ENCODE peak calls at places on chromosomes 12 and 14, in five cellular contexts. O is CD8-positive, alpha-beta T cell; J is upper lobe of right lung; D is fibroblast of lung; S is lower lobe of right lung. F is an unnamed sample.

GRCh38 chr12:2845280-2845679 is 10.4 kb upstream of the NRIP2 start:
- DNase-seq in O (no peak), J (no peak), D (peak), S (no peak), F (peak)

GRCh38 chr12:124273630-124274029 is 21.3 kb upstream of the RFLNA start:
- DNase-seq in O (no peak), J (no peak), D (peak), S (no peak), F (no peak)

GRCh38 chr14:26596722-26597030 is 1.2 kb downstream of the NOVA1 start:
- DNase-seq in O (no peak), J (peak), D (peak), S (no peak), F (no peak)

GRCh38 chr14:65303185-65303901 is 109.2 kb upstream of the FUT8 start:
- DNase-seq in O (no peak), J (no peak), D (peak), S (no peak), F (no peak)

GRCh38 chr14:77864085-77864484 is 64.2 kb downstream of the ADCK1 start:
- DNase-seq in O (no peak), J (no peak), D (no peak), S (no peak), F (no peak)

GRCh38 chr12:101941306-101942000 is 64.1 kb downstream of the DRAM1 start:
- DNase-seq in O (no peak), J (no peak), D (no peak), S (no peak), F (no peak)

GRCh38 chr12:13036881-13037280 is 7.3 kb upstream of the FAM234B start:
- DNase-seq in O (no peak), J (no peak), D (no peak), S (no peak), F (no peak)

GRCh38 chr12:114812858-114813761 is 129.1 kb upstream of the TBX3 start:
- DNase-seq in O (no peak), J (no peak), D (peak), S (no peak), F (no peak)

GRCh38 chr12:80100566-80100965 is 1.2 kb downstream of the OTOGL start:
- DNase-seq in O (no peak), J (no peak), D (peak), S (no peak), F (no peak)

GRCh38 chr12:28882444-28882843 is 266.6 kb upstream of the FAR2 start:
- DNase-seq in O (no peak), J (no peak), D (peak), S (no peak), F (no peak)

GRCh38 chr12:130872179-130873096 is 572 bp downstream of the RAN start:
- DNase-seq in O (peak), J (peak), D (peak), S (peak), F (no peak)

GRCh38 chr12:34400986-34401658 is 378.8 kb downstream of the ALG10 start:
- DNase-seq in O (no peak), J (peak), D (no peak), S (peak), F (peak)

GRCh38 chr12:2283910-2284309 is 231.1 kb downstream of the CACNA1C start:
- DNase-seq in O (no peak), J (peak), D (peak), S (no peak), F (no peak)

GRCh38 chr14:63933701-63934100 is 80.9 kb downstream of the SYNE2 start:
- DNase-seq in O (no peak), J (no peak), D (no peak), S (no peak), F (no peak)

GRCh38 chr12:3747976-3748619 is 4.8 kb downstream of the CRACR2A start:
- DNase-seq in O (no peak), J (no peak), D (no peak), S (no peak), F (no peak)

GRCh38 chr12:26046203-26046602 is 78.6 kb downstream of the BHLHE41 start:
- DNase-seq in O (no peak), J (no peak), D (no peak), S (no peak), F (no peak)

GRCh38 chr12:39064712-39065111 is 159.3 kb upstream of the CPNE8 start:
- DNase-seq in O (no peak), J (no peak), D (no peak), S (no peak), F (no peak)

GRCh38 chr14:26709019-26709418 is 111.2 kb upstream of the NOVA1 start:
- DNase-seq in O (no peak), J (no peak), D (peak), S (no peak), F (no peak)

GRCh38 chr14:22556021-22556989 is 32.7 kb downstream of the DAD1 start:
- DNase-seq in O (peak), J (peak), D (peak), S (peak), F (no peak)

GRCh38 chr14:60188115-60188514 is 22.9 kb upstream of the DHRS7 start:
- DNase-seq in O (no peak), J (no peak), D (no peak), S (no peak), F (no peak)

GRCh38 chr12:50070314-50071060 is 13.1 kb downstream of the ASIC1 start:
- DNase-seq in O (peak), J (peak), D (peak), S (peak), F (peak)

GRCh38 chr14:52148371-52148770 is 79.5 kb upstream of the NID2 start:
- DNase-seq in O (no peak), J (no peak), D (no peak), S (no peak), F (no peak)

GRCh38 chr12:83818888-83819287 is 1093.7 kb downstream of the SLC6A15 start:
- DNase-seq in O (no peak), J (no peak), D (peak), S (no peak), F (no peak)

GRCh38 chr12:49671051-49671765 is 36.0 kb downstream of the FMNL3 start:
- DNase-seq in O (peak), J (no peak), D (no peak), S (no peak), F (no peak)

GRCh38 chr12:19031032-19031431 is 98.5 kb upstream of the PLEKHA5 start:
- DNase-seq in O (no peak), J (no peak), D (peak), S (no peak), F (no peak)

GRCh38 chr12:3882896-3883564 is 9.8 kb upstream of the PARP11 start:
- DNase-seq in O (no peak), J (no peak), D (peak), S (no peak), F (no peak)

GRCh38 chr12:55705802-55706402 is 1.8 kb downstream of the ITGA7 start:
- DNase-seq in O (no peak), J (no peak), D (no peak), S (no peak), F (no peak)

GRCh38 chr12:113439606-113440030 is 17.4 kb downstream of the SDSL start:
- DNase-seq in O (no peak), J (no peak), D (peak), S (no peak), F (no peak)

GRCh38 chr14:30180219-30180618 is 252.6 kb upstream of the PRKD1 start:
- DNase-seq in O (no peak), J (no peak), D (peak), S (no peak), F (no peak)

GRCh38 chr12:123936956-123937706 is 35.5 kb downstream of the CCDC92 start:
- DNase-seq in O (no peak), J (peak), D (no peak), S (no peak), F (no peak)

GRCh38 chr12:64506955-64507354 is 55.0 kb downstream of the TBK1 start:
- DNase-seq in O (no peak), J (no peak), D (no peak), S (no peak), F (no peak)

GRCh38 chr12:6062427-6063378 is 61.8 kb downstream of the VWF start:
- DNase-seq in O (peak), J (peak), D (peak), S (peak), F (no peak)

GRCh38 chr14:77026166-77026929 is 2.2 kb downstream of the IRF2BPL start:
- DNase-seq in O (no peak), J (peak), D (peak), S (peak), F (no peak)

GRCh38 chr14:77931441-77931840 is 131.5 kb downstream of the ADCK1 start:
- DNase-seq in O (no peak), J (no peak), D (no peak), S (no peak), F (no peak)

GRCh38 chr12:49838973-49839633 is 3.8 kb downstream of the BCDIN3D start:
- DNase-seq in O (peak), J (no peak), D (peak), S (no peak), F (no peak)

GRCh38 chr12:18141583-18141982 is 51.6 kb upstream of the RERGL start:
- DNase-seq in O (no peak), J (no peak), D (peak), S (no peak), F (no peak)

GRCh38 chr12:125203145-125203765 is 138.0 kb downstream of the AACS start:
- DNase-seq in O (no peak), J (no peak), D (no peak), S (no peak), F (no peak)

GRCh38 chr12:130832561-130833209 is 6.4 kb downstream of the STX2 start:
- DNase-seq in O (no peak), J (no peak), D (peak), S (no peak), F (peak)

DNA sequence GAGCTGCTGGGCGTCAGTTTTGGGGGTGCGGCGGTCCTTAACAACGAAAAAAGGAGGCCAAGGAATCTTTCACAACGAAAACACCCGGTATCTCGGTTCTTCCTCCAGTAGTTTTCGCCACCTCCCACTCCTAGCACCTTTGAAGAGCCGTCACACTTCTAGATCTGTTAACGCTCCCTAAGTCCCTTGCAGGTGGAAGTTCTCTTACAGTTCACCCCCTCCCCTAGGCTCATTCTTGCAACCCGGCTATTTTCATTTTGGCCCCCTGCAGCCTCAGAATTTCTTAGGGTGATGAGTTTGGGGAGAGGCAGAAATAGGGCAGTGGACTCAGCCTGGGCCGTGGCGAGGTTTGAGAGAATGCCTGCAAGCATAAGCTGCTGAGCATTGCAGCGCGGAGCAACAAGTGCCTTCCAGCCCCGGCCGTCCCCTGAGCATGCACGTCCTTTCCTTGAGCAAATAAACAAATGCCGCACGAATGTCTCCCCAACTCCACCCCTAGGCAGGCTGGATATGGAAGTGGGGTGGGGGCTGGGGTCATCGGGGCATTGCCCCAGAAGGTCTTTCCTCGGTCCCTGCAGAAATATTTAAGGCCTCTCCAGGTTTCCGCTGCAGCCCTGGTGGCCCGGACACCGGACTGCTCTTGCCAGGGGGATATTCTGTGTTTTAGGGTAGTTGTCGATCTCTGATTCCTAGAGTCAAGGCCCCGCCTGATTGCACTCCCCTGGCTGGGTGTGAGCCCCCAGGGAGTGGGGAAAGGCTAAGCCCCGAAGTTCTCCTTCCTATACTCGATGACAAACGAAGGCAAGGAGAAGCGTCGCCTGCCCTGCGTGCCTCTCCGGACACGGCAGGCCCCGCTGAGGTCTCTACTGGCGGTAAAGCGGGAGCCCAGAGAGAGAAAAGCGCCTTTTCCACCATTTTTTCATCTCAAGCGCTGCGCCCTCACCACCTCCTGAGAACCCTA is 1.6 kb downstream of the RFX4 start:
- DNase-seq in O (no peak), J (no peak), D (no peak), S (no peak), F (no peak)
- H3K4me3 ChIP-seq in O (no peak), J (no peak), D (no peak), S (no peak), F (peak)

GRCh38 chr14:81211844-81212243 is 8.9 kb downstream of the GTF2A1 start:
- DNase-seq in O (peak), J (no peak), D (peak), S (no peak), F (no peak)
- TF ChIP-seq CTCF in O (peak), J (peak), D (peak), S (peak), F (peak)

DNA sequence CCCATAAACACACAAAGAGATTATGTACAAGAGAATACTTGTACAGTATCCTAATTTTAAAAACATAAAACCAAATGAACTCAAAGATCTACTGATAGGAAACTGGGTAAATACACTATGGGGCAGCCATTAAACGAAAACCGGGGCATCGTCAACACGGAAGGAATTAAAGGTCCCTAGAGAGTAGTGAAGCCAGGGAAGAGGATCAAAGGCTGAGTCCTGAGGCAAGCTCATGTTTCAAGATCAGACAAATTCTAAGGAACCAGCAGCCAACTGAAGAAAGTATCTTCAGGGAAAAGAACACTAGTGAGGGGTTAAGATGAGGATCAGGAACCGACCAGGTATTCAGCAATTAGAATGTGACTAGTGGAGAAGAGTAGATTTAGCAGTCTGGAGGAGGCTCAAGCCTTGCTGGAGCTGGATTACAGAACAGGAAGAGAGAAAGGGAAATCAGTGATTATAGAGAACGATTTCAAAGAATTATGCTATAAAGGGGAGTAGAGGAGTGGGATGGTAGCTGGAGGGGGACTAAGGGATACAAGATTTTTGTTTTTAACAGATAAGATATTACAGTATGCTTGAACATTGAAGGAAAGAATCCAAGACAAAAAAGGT is 23.7 kb downstream of the SEL1L start:
- DNase-seq in O (no peak), J (no peak), D (no peak), S (no peak), F (no peak)
- H3K27ac ChIP-seq in O (no peak), J (no peak), D (no peak), S (no peak), F (no peak)

DNA sequence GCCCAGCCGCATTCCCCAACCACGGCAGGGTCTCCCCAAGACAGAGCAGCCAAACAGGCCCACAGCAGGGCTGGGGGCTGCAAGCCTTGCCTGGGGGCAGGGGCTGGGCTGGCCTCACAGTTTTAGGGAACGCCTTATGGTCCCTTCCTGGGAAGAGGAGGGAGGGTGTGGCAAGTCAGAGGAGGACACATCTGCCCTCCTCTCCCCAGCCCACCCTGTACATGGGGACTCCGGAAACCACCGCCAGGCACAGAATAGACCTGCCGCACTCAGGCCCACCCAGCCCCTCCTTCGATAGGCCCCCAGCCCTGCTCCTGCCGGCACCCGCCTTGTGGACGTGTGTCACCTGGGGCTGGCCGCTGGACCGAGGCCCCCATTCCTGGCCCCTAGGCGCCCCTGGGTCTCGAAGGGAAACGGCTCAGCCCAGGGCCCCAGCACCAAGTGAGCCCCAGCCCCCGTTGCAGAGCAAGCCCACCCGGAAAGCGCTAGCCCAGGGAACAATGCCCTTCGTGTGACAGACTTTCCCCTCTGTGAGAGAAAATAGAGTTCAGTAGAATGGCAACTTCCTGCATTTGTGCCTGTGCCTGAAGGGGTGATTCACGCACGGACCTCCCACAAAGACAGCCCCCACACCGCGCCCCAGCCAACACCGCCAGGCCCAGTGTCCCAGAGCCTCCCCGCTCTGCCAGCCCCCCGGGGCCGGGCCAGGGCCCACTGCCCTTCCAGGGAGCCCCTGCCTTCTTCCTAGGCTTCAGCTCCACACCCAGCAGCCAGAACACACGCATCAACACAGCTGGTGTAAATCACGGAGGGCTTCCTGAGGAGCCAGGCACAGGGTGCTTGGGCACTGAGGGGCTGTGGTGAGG is 12.0 kb upstream of the NUDT14 start:
- DNase-seq in O (no peak), J (no peak), D (peak), S (no peak), F (no peak)
- H3K4me3 ChIP-seq in O (peak), J (no peak), D (no peak), S (no peak), F (no peak)

GRCh38 chr14:71739273-71739990 is 192.8 kb upstream of the RGS6 start:
- DNase-seq in O (no peak), J (no peak), D (peak), S (no peak), F (peak)
- TF ChIP-seq CTCF in O (no peak), J (no peak), D (no peak), S (no peak), F (no peak)

GRCh38 chr14:75406102-75406501 is 21.7 kb upstream of the JDP2 start:
- DNase-seq in O (no peak), J (no peak), D (no peak), S (no peak), F (no peak)

GRCh38 chr14:75399819-75400678 is 27.8 kb upstream of the JDP2 start:
- DNase-seq in O (no peak), J (peak), D (peak), S (peak), F (peak)

GRCh38 chr14:75402867-75403413 is 24.9 kb upstream of the JDP2 start:
- DNase-seq in O (no peak), J (no peak), D (no peak), S (no peak), F (no peak)

GRCh38 chr14:75404843-75405242 is 23.0 kb upstream of the JDP2 start:
- DNase-seq in O (no peak), J (no peak), D (no peak), S (no peak), F (no peak)

DNA sequence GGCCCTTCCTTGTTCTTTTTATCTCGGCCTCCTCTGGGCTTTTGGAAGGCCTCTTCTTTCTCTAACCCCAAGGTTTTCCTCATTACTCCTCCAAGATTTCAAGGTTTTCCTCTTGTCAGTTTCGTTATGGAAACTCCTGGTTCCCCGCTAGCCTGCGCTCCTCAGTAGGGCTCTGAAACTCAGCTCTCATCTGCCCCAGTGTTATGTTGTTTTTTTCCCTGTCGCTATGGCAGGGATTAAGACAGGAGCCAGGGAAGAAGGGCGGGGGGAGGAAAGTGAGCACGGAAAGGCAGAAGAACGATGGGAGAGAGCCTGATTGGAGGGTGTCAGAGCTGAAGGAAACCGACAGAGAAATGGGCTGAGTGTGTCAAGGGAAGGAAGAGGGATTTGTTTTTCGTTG is 26.5 kb upstream of the JDP2 start:
- DNase-seq in O (no peak), J (no peak), D (no peak), S (no peak), F (peak)
- H3K27ac ChIP-seq in O (no peak), J (peak), D (no peak), S (peak), F (peak)

GRCh38 chr14:66508846-66509621 is 1.1 kb downstream of the GPHN start:
- DNase-seq in O (peak), J (peak), D (peak), S (peak), F (peak)

GRCh38 chr14:66511849-66512248 is 3.9 kb downstream of the GPHN start:
- DNase-seq in O (no peak), J (no peak), D (no peak), S (no peak), F (no peak)

GRCh38 chr14:66507722-66508546 is at the start of gene GPHN:
- DNase-seq in O (peak), J (peak), D (peak), S (peak), F (peak)

GRCh38 chr14:66508547-66508845 is 549 bp downstream of the GPHN start:
- DNase-seq in O (peak), J (no peak), D (no peak), S (no peak), F (no peak)

GRCh38 chr14:66509874-66510273 is 1.9 kb downstream of the GPHN start:
- DNase-seq in O (no peak), J (no peak), D (no peak), S (no peak), F (no peak)
- H3K4me3 ChIP-seq in O (no peak), J (peak), D (peak), S (peak), F (peak)